ENCODE peak calls at places on chromosomes 13 and 19, in four cellular contexts. Y is breast epithelium, E is DND-41, F is tibial nerve. A is an unnamed sample.

GRCh38 chr13:30846311-30846710 is 59.8 kb upstream of the MEDAG start:
- DNase-seq in F (no peak), E (no peak), Y (no peak), A (no peak)

GRCh38 chr13:94711561-94712286 is 621 bp downstream of the SOX21 start:
- DNase-seq in F (no peak), Y (no peak), E (no peak), A (peak; percentile 58)

GRCh38 chr13:21999666-22000065 is 328.8 kb downstream of the FGF9 start:
- DNase-seq in Y (no peak), F (no peak), E (no peak), A (no peak)

GRCh38 chr19:1997353-1998233 is 17.9 kb downstream of the BTBD2 start:
- DNase-seq in F (no peak), E (no peak), Y (no peak), A (peak; percentile 51)

GRCh38 chr13:41905600-41906254 is 55.2 kb downstream of the VWA8 start:
- DNase-seq in F (no peak), E (no peak), Y (no peak), A (no peak)

GRCh38 chr13:41053384-41053826 is 7.9 kb upstream of the WBP4 start:
- DNase-seq in F (no peak), E (no peak), Y (no peak), A (no peak)

GRCh38 chr13:41178040-41178439 is 16.3 kb downstream of the KBTBD7 start:
- DNase-seq in Y (no peak), F (no peak), E (no peak), A (no peak)

GRCh38 chr13:34025746-34026145 is 207.8 kb downstream of the RFC3 start:
- DNase-seq in E (no peak), Y (no peak), F (no peak), A (no peak)

GRCh38 chr19:48051345-48052033 is 7.6 kb upstream of the CABP5 start:
- DNase-seq in E (no peak), F (no peak), Y (no peak), A (no peak)

GRCh38 chr13:91154954-91155353 is 192.5 kb upstream of the MIR17HG start:
- DNase-seq in E (no peak), F (no peak), Y (no peak), A (no peak)

GRCh38 chr13:98188544-98189166 is 11.6 kb upstream of the RNF113B start:
- DNase-seq in E (no peak), F (no peak), Y (no peak), A (no peak)

GRCh38 chr13:108993346-108993745 is 363.9 kb downstream of the MYO16 start:
- DNase-seq in F (no peak), Y (no peak), E (no peak), A (no peak)

GRCh38 chr13:60654405-60654804 is 257.4 kb downstream of the TDRD3 start:
- DNase-seq in F (no peak), E (peak; percentile 12), Y (no peak), A (no peak)

GRCh38 chr19:41537789-41538188 is 38.2 kb upstream of the CEACAM21 start:
- DNase-seq in F (no peak), Y (no peak), E (peak; percentile 8), A (no peak)

GRCh38 chr13:28467886-28468519 is 26.9 kb downstream of the FLT1 start:
- DNase-seq in E (no peak), F (no peak), Y (no peak), A (no peak)

GRCh38 chr13:37107868-37108267 is 2.4 kb upstream of the CSNK1A1L start:
- DNase-seq in Y (no peak), F (no peak), E (no peak), A (no peak)

GRCh38 chr13:109348514-109349340 is 437.7 kb downstream of the IRS2 start:
- DNase-seq in E (no peak), F (no peak), Y (no peak), A (no peak)

GRCh38 chr19:30171138-30171635 is 201.0 kb upstream of the ZNF536 start:
- DNase-seq in E (no peak), Y (no peak), F (no peak), A (no peak)

GRCh38 chr13:34420975-34421719 is 520.9 kb upstream of the NBEA start:
- DNase-seq in F (no peak), Y (no peak), E (no peak), A (no peak)

GRCh38 chr13:40384976-40385857 is 281.2 kb downstream of the FOXO1 start:
- DNase-seq in F (no peak), Y (no peak), E (no peak), A (no peak)

DNA sequence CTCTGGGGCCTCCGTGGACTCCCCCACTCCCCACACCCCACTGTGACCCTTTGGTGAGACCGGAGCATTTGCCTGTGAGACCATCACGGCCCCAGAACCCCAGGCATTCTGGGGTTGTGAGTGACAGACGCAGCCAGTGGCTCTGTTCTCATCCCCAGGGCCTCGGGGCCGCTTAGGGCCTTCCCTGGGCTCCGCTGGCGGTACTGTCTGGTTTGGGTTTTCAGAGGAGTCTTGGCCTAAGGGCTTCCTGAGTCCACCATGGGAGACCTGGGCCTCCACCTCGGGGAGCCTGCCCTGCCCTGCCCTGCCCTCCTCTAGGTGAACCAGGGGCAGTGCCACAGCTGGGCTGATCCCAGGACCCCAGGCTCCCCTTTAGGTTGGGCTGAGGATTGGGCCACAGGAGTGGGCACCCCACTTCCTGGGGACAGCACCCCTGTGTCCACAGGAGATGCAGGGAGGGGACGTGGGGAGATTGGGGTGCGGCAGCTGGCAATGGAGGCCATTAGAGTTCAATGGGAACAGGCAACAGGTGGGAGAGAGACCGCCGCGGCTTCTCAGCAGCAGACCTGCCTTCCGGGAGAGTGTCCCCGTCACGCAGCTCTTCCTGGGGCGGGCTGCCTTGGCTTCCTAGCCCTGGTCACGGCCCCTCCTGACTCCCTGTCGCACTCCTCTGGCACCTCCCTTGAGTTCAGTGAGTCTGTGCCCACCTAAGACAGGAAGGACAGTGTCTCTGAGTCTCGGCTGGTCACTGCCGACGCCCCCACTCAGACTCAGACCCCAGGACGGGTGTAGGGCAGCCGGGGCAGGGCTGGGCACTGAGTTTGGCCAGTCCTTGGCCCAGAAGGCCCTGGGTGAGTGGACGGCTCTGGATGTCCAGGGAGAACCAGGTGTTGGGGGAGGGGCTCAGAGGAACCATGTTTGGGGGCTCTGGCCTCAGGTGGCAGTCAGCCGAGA is 164.1 kb downstream of the KDM4B start:
- DNase-seq in Y (no peak), E (no peak), F (no peak), A (no peak)
- H3K4me3 ChIP-seq in Y (no peak overlapping the region), E (no peak overlapping the region), F (no peak overlapping the region), A (no peak overlapping the region)

GRCh38 chr19:11578342-11579142 is 1.1 kb upstream of the ACP5 start:
- DNase-seq in E (no peak), Y (no peak), F (no peak), A (no peak)

GRCh38 chr19:11576186-11576585 is 1.3 kb downstream of the ACP5 start:
- DNase-seq in Y (no peak), E (no peak), F (no peak), A (no peak)

GRCh38 chr19:11577451-11578341 is at the start of gene ACP5:
- DNase-seq in Y (no peak), E (no peak), F (no peak), A (no peak)

GRCh38 chr19:11570039-11570462 is 7.4 kb downstream of the ACP5 start:
- DNase-seq in E (peak; percentile 46), Y (no peak), F (no peak), A (no peak)

DNA sequence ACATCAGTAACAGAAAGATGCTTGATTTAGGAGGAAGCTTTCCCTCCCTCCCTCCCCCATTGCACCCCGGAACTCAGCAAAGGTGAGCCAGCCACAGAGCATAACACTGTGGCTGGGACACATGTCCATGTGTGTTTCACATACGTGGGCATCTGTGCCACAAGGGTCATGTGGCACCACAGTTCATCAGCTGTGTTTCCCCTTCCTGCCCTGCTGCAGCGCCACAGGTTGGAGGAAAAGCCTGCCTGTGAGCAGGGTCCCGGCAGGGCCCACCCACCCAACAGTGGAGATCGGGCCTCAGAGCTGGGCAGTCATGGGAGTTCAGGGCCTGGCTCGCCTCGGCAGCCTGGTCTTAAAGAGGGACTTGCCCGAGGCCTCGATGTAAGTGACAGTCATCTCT is 2.8 kb downstream of the ACP5 start:
- DNase-seq in F (no peak), E (no peak), Y (no peak), A (no peak)
- H3K27ac ChIP-seq in F (no peak overlapping the region), E (no peak overlapping the region), Y (no peak overlapping the region), A (no peak overlapping the region)

DNA sequence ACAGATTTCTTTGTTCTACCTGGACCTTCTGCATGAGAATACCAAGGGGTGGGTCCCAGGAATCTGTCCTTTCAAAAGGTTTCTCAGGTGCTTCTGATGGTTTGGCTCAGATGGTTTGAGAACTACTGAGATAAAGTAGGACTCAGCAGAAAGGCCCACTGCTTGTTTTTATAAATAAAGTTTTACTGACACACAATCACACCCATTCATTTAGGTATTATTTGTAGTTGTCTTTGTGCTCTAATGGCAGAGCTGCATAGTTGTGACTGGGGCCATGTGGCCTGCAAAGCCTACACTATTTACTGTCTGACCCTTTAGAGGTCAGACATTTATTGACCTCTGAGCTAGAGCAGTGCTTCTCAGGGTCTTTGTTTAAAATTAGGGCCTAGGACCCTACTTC is 17.6 kb downstream of the EDDM13 start:
- DNase-seq in Y (no peak), E (no peak), F (no peak), A (no peak)
- H3K4me3 ChIP-seq in Y (no peak overlapping the region), E (no peak overlapping the region), F (no peak overlapping the region), A (no peak overlapping the region)

GRCh38 chr13:49210669-49211068 is 9.5 kb upstream of the MLNR start:
- DNase-seq in E (no peak), F (no peak), Y (no peak), A (no peak)

GRCh38 chr13:49214917-49215376 is 5.2 kb upstream of the MLNR start:
- DNase-seq in F (no peak), E (peak; percentile 93), Y (no peak), A (no peak)

GRCh38 chr13:49216334-49216733 is 3.8 kb upstream of the MLNR start:
- DNase-seq in E (no peak), F (no peak), Y (no peak), A (no peak)

GRCh38 chr13:49213539-49213938 is 6.6 kb upstream of the MLNR start:
- DNase-seq in E (no peak), Y (no peak), F (no peak), A (no peak)

GRCh38 chr13:49213997-49214916 is 5.9 kb upstream of the MLNR start:
- DNase-seq in Y (no peak), E (no peak), F (no peak), A (no peak)
- H3K27ac ChIP-seq in Y (no peak overlapping the region), E (peak overlapping the region; percentile 93), F (no peak overlapping the region), A (no peak overlapping the region)

DNA sequence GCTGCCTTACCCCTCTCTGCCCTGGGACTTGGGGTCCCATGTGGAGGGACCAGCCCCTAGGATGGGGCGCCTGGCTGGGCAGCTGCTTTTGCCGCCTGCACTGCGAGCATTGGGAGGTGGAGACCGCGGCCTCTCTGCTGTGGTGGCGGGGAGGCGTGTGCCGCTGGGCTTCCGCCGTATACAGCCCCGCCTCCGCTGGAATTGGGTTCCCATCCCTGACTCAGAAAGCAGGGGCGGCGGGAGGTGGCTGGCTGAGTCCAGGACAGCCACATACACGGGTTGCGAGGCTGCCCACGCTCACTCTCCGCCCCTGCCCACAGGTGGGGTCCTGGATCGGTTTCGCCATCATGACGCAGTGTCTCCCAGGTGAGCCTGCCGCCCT is 6.6 kb downstream of the NDUFB7 start:
- DNase-seq in Y (no peak), E (no peak), F (no peak), A (no peak)
- H3K4me3 ChIP-seq in Y (no peak overlapping the region), E (no peak overlapping the region), F (no peak overlapping the region), A (no peak overlapping the region)

DNA sequence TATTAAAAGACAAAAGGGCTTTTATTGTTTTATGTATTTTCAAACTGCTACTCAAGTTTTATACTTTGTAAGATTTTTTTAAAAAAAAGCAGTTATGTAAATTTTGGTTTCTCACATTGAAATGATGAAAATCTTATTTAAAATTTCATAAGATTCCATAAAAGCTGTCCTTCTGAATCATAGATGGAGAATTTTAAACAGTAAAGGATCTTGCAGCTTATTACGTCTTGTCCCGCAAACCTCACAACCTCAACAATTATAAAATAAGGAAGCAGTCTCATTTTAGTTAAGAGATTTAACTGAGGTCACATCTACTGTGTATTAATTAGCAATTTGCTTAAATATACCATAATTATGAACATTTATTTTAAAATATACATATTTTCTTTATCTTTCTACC is 581.0 kb upstream of the SPRY2 start:
- DNase-seq in Y (no peak), F (no peak), E (no peak), A (no peak)
- H3K27ac ChIP-seq in Y (no peak overlapping the region), F (no peak overlapping the region), E (no peak overlapping the region), A (no peak overlapping the region)